ENCODE peak calls at places on chromosomes 13 and 19, in nine cellular contexts. Y, E, Q, Z, D, P, R, V and T are unnamed samples.

GRCh38 chr19:34345934-34346333 is 19.1 kb upstream of the GPI start:
- DNase-seq in Y (peak; percentile 77), E (peak; percentile 53), Q (peak; percentile 71), Z (peak; percentile 20), D (no peak), P (peak; percentile 53), R (peak; percentile 42), V (no peak), T (peak; percentile 82)

GRCh38 chr19:28065026-28065425 is 1147.9 kb downstream of the UQCRFS1 start:
- DNase-seq in Y (no peak), E (no peak), Q (no peak), Z (no peak), D (no peak), P (no peak), R (no peak), V (no peak), T (no peak)

GRCh38 chr13:50355797-50356196 is 340.6 kb downstream of the KCNRG start:
- DNase-seq in Y (no peak), E (no peak), Q (no peak), Z (no peak), D (no peak), P (no peak), R (no peak), V (no peak), T (no peak)

GRCh38 chr19:7113233-7113632 is 43.7 kb downstream of the ZNF557 start:
- DNase-seq in Y (no peak), E (no peak), Q (no peak), Z (no peak), D (no peak), P (no peak), R (no peak), V (no peak), T (no peak)

GRCh38 chr19:4009990-4010807 is 2.7 kb downstream of the PIAS4 start:
- DNase-seq in Y (no peak), E (no peak), Q (no peak), Z (no peak), D (no peak), P (no peak), R (no peak), V (no peak), T (no peak)

GRCh38 chr19:8850488-8850887 is 18.3 kb downstream of the MBD3L1 start:
- DNase-seq in Y (no peak), E (no peak), Q (no peak), Z (no peak), D (no peak), P (no peak), R (no peak), V (no peak), T (no peak)

GRCh38 chr13:48748681-48749080 is 95.0 kb downstream of the CYSLTR2 start:
- DNase-seq in Y (no peak), E (no peak), Q (no peak), Z (no peak), D (no peak), P (no peak), R (no peak), V (no peak), T (no peak)

GRCh38 chr19:18867199-18867598 is 28.8 kb downstream of the CERS1 start:
- DNase-seq in Y (no peak), E (no peak), Q (no peak), Z (no peak), D (no peak), P (no peak), R (no peak), V (no peak), T (no peak)

GRCh38 chr13:50613356-50613831 is 230.1 kb downstream of the DLEU7 start:
- DNase-seq in Y (no peak), E (no peak), Q (peak; percentile 33), Z (no peak), D (no peak), P (no peak), R (no peak), V (no peak), T (no peak)

GRCh38 chr19:19966862-19967261 is 66.1 kb downstream of the ZNF93 start:
- DNase-seq in Y (no peak), E (no peak), Q (no peak), Z (no peak), D (no peak), P (no peak), R (no peak), V (peak; percentile 22), T (no peak)

GRCh38 chr13:113065406-113066141 is 40.0 kb upstream of the F7 start:
- DNase-seq in Y (peak; percentile 44), E (no peak), Q (no peak), Z (no peak), D (no peak), P (no peak), R (no peak), V (no peak), T (no peak)

GRCh38 chr13:80952158-80952557 is 611.2 kb upstream of the SPRY2 start:
- DNase-seq in Y (no peak), E (no peak), Q (no peak), Z (no peak), D (no peak), P (no peak), R (no peak), V (no peak), T (no peak)

GRCh38 chr13:110471833-110472162 is 89.7 kb downstream of the RAB20 start:
- DNase-seq in Y (no peak), E (no peak), Q (peak; percentile 22), Z (no peak), D (no peak), P (no peak), R (no peak), V (no peak), T (no peak)

GRCh38 chr19:30884146-30884812 is 465.0 kb downstream of the TSHZ3 start:
- DNase-seq in Y (no peak), E (no peak), Q (no peak), Z (no peak), D (no peak), P (no peak), R (no peak), V (peak; percentile 64), T (no peak)

GRCh38 chr13:38381840-38382239 is 32.2 kb downstream of the UFM1 start:
- DNase-seq in Y (no peak), E (no peak), Q (peak; percentile 43), Z (no peak), D (no peak), P (no peak), R (no peak), V (no peak), T (no peak)

GRCh38 chr19:11242864-11243797 is 3.7 kb downstream of the ANGPTL8 start:
- DNase-seq in Y (peak; percentile 99), E (peak; percentile 72), Q (peak; percentile 85), Z (peak; percentile 71), D (peak; percentile 39), P (peak; percentile 77), R (peak; percentile 78), V (no peak), T (peak; percentile 97)

GRCh38 chr13:40452741-40453665 is 213.4 kb downstream of the FOXO1 start:
- DNase-seq in Y (no peak), E (no peak), Q (no peak), Z (no peak), D (no peak), P (no peak), R (no peak), V (no peak), T (no peak)

GRCh38 chr19:1183543-1184172 is 9.6 kb upstream of the SBNO2 start:
- DNase-seq in Y (peak; percentile 51), E (no peak), Q (no peak), Z (no peak), D (no peak), P (no peak), R (no peak), V (no peak), T (peak; percentile 57)

GRCh38 chr19:10553943-10554381 is 10.3 kb downstream of the ATG4D start:
- DNase-seq in Y (no peak), E (peak; percentile 56), Q (no peak), Z (no peak), D (no peak), P (no peak), R (no peak), V (no peak), T (no peak)

GRCh38 chr19:30173593-30174356 is 198.4 kb upstream of the ZNF536 start:
- DNase-seq in Y (no peak), E (no peak), Q (no peak), Z (no peak), D (no peak), P (no peak), R (no peak), V (peak; percentile 74), T (no peak)

GRCh38 chr19:45640849-45641273 is 1.7 kb upstream of the EML2 start:
- DNase-seq in Y (peak; percentile 66), E (no peak), Q (no peak), Z (no peak), D (no peak), P (no peak), R (no peak), V (no peak), T (peak; percentile 63)

GRCh38 chr13:23433171-23434153 is at the start of gene SACS:
- DNase-seq in Y (peak; percentile 68), E (no peak), Q (peak; percentile 49), Z (peak; percentile 51), D (no peak), P (no peak), R (no peak), V (no peak), T (peak; percentile 90)